ENCODE peak calls at places on chromosomes 11 and 22, in seven cellular contexts. P is SK-N-SH; Q is IMR-90; A is tibial nerve; D is H1; J is CD4-positive, alpha-beta T cell; Z is Caco-2. V is an unnamed sample.

GRCh38 chr11:100890779-100891178 is 203.7 kb downstream of the ARHGAP42 start:
- DNase-seq in P (no peak), D (no peak), J (no peak), A (no peak), Q (peak; percentile 98), Z (no peak), V (no peak)

GRCh38 chr22:30178180-30179126 is 68.1 kb downstream of the LIF start:
- DNase-seq in A (no peak), Z (no peak), J (no peak), P (no peak), D (no peak), Q (no peak), V (no peak)

GRCh38 chr11:57349491-57350274 is 11.5 kb downstream of the P2RX3 start:
- DNase-seq in D (no peak), P (peak; percentile 88), J (peak; percentile 38), A (peak; percentile 74), Q (peak; percentile 33), Z (no peak), V (peak; percentile 71)

GRCh38 chr11:34174411-34175041 is 69.1 kb downstream of the NAT10 start:
- DNase-seq in P (peak; percentile 95), A (peak; percentile 80), J (peak; percentile 74), Q (peak; percentile 49), Z (peak; percentile 71), D (peak; percentile 50), V (peak; percentile 70)

GRCh38 chr11:78868563-78868962 is 293.9 kb upstream of the NARS2 start:
- DNase-seq in J (no peak), Q (no peak), Z (no peak), D (no peak), P (no peak), A (no peak), V (no peak)

GRCh38 chr22:17980013-17980510 is 44.3 kb downstream of the MICAL3 start:
- DNase-seq in A (no peak), Z (no peak), D (no peak), P (no peak), Q (no peak), J (no peak), V (no peak)

GRCh38 chr22:46066691-46067090 is 83.6 kb upstream of the PPARA start:
- DNase-seq in P (no peak), J (no peak), Q (no peak), D (no peak), Z (peak; percentile 5), A (no peak), V (no peak)

GRCh38 chr11:6418958-6419611 is at the start of gene APBB1:
- DNase-seq in Z (no peak), D (no peak), A (peak; percentile 58), J (peak; percentile 61), P (peak; percentile 96), Q (peak; percentile 48), V (peak; percentile 88)

GRCh38 chr11:503179-503981 is 3.7 kb downstream of the RNH1 start:
- DNase-seq in Z (no peak), P (no peak), Q (peak; percentile 19), D (no peak), A (peak; percentile 51), J (no peak), V (no peak)

GRCh38 chr11:16791494-16791961 is 53.1 kb downstream of the C11orf58 start:
- DNase-seq in J (no peak), Z (no peak), D (no peak), A (peak; percentile 49), Q (peak; percentile 95), P (no peak), V (no peak)

GRCh38 chr11:57434640-57435546 is 8.0 kb upstream of the SLC43A3 start:
- DNase-seq in Z (no peak), D (no peak), P (no peak), Q (peak; percentile 97), J (no peak), A (peak; percentile 64), V (no peak)

GRCh38 chr11:107704432-107704831 is 7.4 kb downstream of the SLN start:
- DNase-seq in J (no peak), P (no peak), D (no peak), Z (no peak), Q (peak; percentile 61), A (no peak), V (no peak)

GRCh38 chr11:78946945-78947914 is 372.6 kb upstream of the NARS2 start:
- DNase-seq in D (no peak), A (no peak), J (no peak), Z (no peak), Q (no peak), P (no peak), V (no peak)

GRCh38 chr11:95877288-95877687 is 46.6 kb downstream of the MTMR2 start:
- DNase-seq in D (no peak), P (no peak), Z (no peak), J (no peak), A (no peak), Q (peak; percentile 100), V (no peak)

GRCh38 chr11:10476927-10477689 is 22.0 kb downstream of the AMPD3 start:
- DNase-seq in Q (no peak), A (no peak), J (no peak), Z (no peak), D (no peak), P (no peak), V (no peak)

GRCh38 chr11:57345555-57346151 is 7.5 kb downstream of the P2RX3 start:
- DNase-seq in J (peak; percentile 58), A (peak; percentile 86), Z (peak; percentile 76), P (peak; percentile 86), Q (peak; percentile 64), D (no peak), V (peak; percentile 63)

GRCh38 chr22:46318576-46318975 is 16.9 kb upstream of the TRMU start:
- DNase-seq in J (no peak), D (no peak), Z (no peak), Q (no peak), P (no peak), A (no peak), V (no peak)

GRCh38 chr22:49476800-49477400 is 350.8 kb downstream of the BRD1 start:
- DNase-seq in Z (no peak), P (no peak), A (no peak), J (no peak), Q (no peak), D (no peak), V (no peak)

GRCh38 chr11:66686801-66687750 is 9.4 kb upstream of the RBM4B start:
- DNase-seq in A (no peak), J (no peak), Q (no peak), P (peak; percentile 19), D (no peak), Z (peak; percentile 38), V (no peak)

GRCh38 chr11:16603890-16604783 is 134.3 kb upstream of the C11orf58 start:
- DNase-seq in J (no peak), Z (peak; percentile 44), Q (peak; percentile 58), A (peak; percentile 50), P (peak; percentile 65), D (no peak), V (no peak)

GRCh38 chr22:49863936-49864335 is 10.3 kb downstream of the ZBED4 start:
- DNase-seq in P (no peak), A (no peak), Z (no peak), Q (no peak), D (no peak), J (no peak), V (no peak)

DNA sequence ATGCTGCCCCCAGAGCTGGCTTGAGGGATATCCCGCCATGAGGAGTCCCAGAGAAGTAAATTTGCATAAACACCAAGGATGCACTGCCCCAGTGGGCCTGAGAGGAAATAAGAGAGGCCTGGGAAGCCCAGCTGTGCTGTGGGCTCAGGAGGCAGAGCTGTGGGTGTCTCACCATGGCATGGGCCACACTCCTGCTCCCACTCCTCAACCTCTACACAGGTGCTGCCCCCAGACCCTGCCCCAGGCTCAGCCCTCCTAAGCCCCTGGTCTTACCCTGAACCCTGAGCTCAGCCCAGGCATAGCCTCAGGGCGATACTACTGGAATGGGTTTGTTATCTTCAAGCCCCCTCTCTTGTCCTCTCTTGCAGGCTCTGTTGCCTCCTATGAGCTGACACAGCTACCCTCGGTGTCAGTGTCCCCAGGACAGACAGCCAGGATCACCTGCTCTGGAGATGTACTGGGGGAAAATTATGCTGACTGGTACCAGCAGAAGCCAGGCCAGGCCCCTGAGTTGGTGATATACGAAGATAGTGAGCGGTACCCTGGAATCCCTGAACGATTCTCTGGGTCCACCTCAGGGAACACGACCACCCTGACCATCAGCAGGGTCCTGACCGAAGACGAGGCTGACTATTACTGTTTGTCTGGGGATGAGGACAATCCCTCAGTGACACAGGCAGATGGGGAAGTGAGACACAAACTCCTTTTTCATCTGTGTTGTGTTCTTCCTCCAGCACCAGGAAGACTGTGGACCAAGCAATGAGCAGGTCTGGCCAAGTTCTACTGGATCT is 59.9 kb downstream of the GGTLC2 start:
- DNase-seq in A (no peak), Z (no peak), Q (no peak), P (no peak), J (no peak), D (no peak), V (no peak)
- H3K27me3 ChIP-seq in A (no peaks in the 10 kb centered on the region), Z (no peaks in the 10 kb centered on the region), Q (peaks cover 2% of the 10 kb centered on the region), P (no peaks in the 10 kb centered on the region), J (no peaks in the 10 kb centered on the region), D (peaks cover 46% of the 10 kb centered on the region), V (no peaks in the 10 kb centered on the region)

GRCh38 chr11:61598383-61598782 is 17.5 kb upstream of the SYT7 start:
- DNase-seq in P (no peak), Q (no peak), A (no peak), J (no peak), Z (no peak), D (no peak), V (no peak)
- H3K27me3 ChIP-seq in P (peaks cover under 1% of the 10 kb centered on the region), Q (peaks cover 37% of the 10 kb centered on the region), A (peaks cover 18% of the 10 kb centered on the region), J (peaks cover 6% of the 10 kb centered on the region), Z (no peaks in the 10 kb centered on the region), D (no peaks in the 10 kb centered on the region), V (no peaks in the 10 kb centered on the region)

DNA sequence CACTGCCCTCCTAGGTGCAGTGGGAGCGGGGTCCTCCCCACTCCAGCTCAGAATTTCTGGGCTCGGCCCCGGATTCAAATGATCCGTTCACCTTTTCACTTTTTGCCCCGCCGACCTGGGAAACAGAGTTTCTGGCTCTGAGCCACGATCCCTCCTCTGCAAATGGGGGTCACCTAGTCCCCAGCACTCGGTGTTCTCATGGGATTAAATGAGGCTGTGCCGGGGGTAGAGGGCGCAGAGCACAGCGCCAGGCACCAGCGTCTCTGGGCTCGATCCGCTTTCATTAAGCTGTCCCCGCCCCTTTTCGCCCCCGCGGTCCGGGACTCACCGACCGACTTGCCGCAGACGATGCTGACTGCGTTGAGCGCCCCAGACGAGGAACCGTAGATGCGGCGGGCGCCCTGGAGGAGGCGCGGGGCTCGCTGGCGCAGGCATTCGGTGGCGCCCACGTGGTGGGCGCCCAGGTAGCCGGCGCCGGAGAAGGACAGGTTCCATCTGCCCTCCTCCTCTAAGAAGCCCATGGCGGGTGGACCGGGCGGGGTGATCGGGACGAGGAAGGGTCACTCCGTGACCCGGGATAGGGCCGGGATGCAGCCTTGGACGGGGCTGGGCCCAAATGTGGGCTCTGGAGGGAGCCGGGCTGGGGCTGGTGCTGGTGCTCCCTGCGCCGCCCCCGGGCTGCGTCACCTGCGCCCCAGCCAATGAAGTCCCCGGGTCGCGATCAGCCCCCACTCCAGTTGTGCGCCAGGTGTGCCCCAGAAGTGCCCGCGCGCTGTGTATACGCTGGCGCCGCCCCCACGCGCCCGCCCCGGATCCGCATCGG is at the start of gene PNPLA5:
- DNase-seq in P (peak; percentile 44), D (no peak), Q (peak; percentile 38), A (no peak), J (no peak), Z (peak; percentile 10), V (no peak)
- H3K27me3 ChIP-seq in P (no peaks in the 10 kb centered on the region), D (peaks cover 4% of the 10 kb centered on the region), Q (peaks cover 32% of the 10 kb centered on the region), A (peaks cover 72% of the 10 kb centered on the region), J (peaks cover 54% of the 10 kb centered on the region), Z (no peaks in the 10 kb centered on the region), V (peaks cover 3% of the 10 kb centered on the region)

GRCh38 chr22:43231724-43232034 is 44.7 kb upstream of the TTLL12 start:
- DNase-seq in D (no peak), A (no peak), Z (no peak), Q (no peak), P (no peak), J (no peak), V (no peak)
- H3K27me3 ChIP-seq in D (no peaks in the 10 kb centered on the region), A (peaks cover 7% of the 10 kb centered on the region), Z (no peaks in the 10 kb centered on the region), Q (peaks cover 50% of the 10 kb centered on the region), P (no peaks in the 10 kb centered on the region), J (no peaks in the 10 kb centered on the region), V (no peaks in the 10 kb centered on the region)

GRCh38 chr11:43556269-43556668 is 124.3 kb upstream of the HSD17B12 start:
- DNase-seq in Z (no peak), J (no peak), P (no peak), Q (no peak), D (no peak), A (no peak), V (no peak)
- H3K27me3 ChIP-seq in Z (peaks cover 2% of the 10 kb centered on the region), J (peaks cover 80% of the 10 kb centered on the region), P (peaks cover 18% of the 10 kb centered on the region), Q (peaks cover 59% of the 10 kb centered on the region), D (peaks cover 3% of the 10 kb centered on the region), A (peaks cover 64% of the 10 kb centered on the region), V (peaks cover 21% of the 10 kb centered on the region)